ENCODE peak calls at places on chromosomes 5 and 9, in seven cellular contexts. T is RWPE1, M is AG09319, A is hepatocyte, J is A549, N is epithelial cell of esophagus, U is GM13977. F is an unnamed sample.

GRCh38 chr9:136552117-136552685 is 6.4 kb upstream of the NOTCH1 start:
- DNase-seq in T (no peak), M (peak), A (peak), J (no peak), N (peak), U (peak), F (no peak)

GRCh38 chr9:130860458-130861316 is 25.6 kb downstream of the ABL1 start:
- DNase-seq in T (peak), M (peak), A (peak), J (no peak), N (peak), U (no peak), F (no peak)

GRCh38 chr9:2755285-2755684 is 38.0 kb downstream of the KCNV2 start:
- DNase-seq in T (no peak), M (no peak), A (no peak), J (no peak), N (no peak), U (no peak), F (no peak)

GRCh38 chr5:6590581-6590980 is 42.3 kb downstream of the NSUN2 start:
- DNase-seq in T (no peak), M (no peak), A (no peak), J (no peak), N (no peak), U (no peak), F (no peak)

GRCh38 chr9:112029921-112030444 is 133.4 kb downstream of the UGCG start:
- DNase-seq in T (peak), M (no peak), A (peak), J (peak), N (peak), U (no peak), F (no peak)

GRCh38 chr9:97766092-97766491 is 69.0 kb upstream of the XPA start:
- DNase-seq in T (peak), M (no peak), A (no peak), J (no peak), N (peak), U (no peak), F (no peak)

GRCh38 chr5:123474238-123474637 is 37.7 kb upstream of the CSNK1G3 start:
- DNase-seq in T (no peak), M (no peak), A (no peak), J (no peak), N (no peak), U (no peak), F (no peak)

GRCh38 chr5:124210106-124210918 is 536.1 kb downstream of the ZNF608 start:
- DNase-seq in T (no peak), M (no peak), A (no peak), J (no peak), N (no peak), U (no peak), F (no peak)

GRCh38 chr9:129399301-129399990 is 221.4 kb upstream of the IER5L start:
- DNase-seq in T (no peak), M (no peak), A (no peak), J (no peak), N (no peak), U (no peak), F (no peak)

GRCh38 chr5:125190232-125191051 is 444.0 kb upstream of the ZNF608 start:
- DNase-seq in T (no peak), M (peak), A (peak), J (no peak), N (peak), U (no peak), F (no peak)

GRCh38 chr9:95581900-95582299 is 65.1 kb upstream of the PTCH1 start:
- DNase-seq in T (no peak), M (no peak), A (peak), J (no peak), N (no peak), U (no peak), F (no peak)

GRCh38 chr5:39240750-39241149 is 21.4 kb upstream of the FYB1 start:
- DNase-seq in T (no peak), M (no peak), A (no peak), J (no peak), N (no peak), U (no peak), F (no peak)

GRCh38 chr5:56585466-56585865 is 229.9 kb upstream of the MAP3K1 start:
- DNase-seq in T (peak), M (no peak), A (no peak), J (no peak), N (peak), U (no peak), F (no peak)

GRCh38 chr9:132628746-132629145 is 41.0 kb downstream of the DDX31 start:
- DNase-seq in T (no peak), M (no peak), A (no peak), J (no peak), N (no peak), U (no peak), F (no peak)

GRCh38 chr5:122311888-122312669 is at the start of gene SNCAIP:
- DNase-seq in T (peak), M (no peak), A (peak), J (peak), N (peak), U (peak), F (peak)

GRCh38 chr9:106218427-106218826 is 524.1 kb downstream of the TMEM38B start:
- DNase-seq in T (no peak), M (no peak), A (no peak), J (no peak), N (no peak), U (no peak), F (no peak)

GRCh38 chr5:78983601-78984000 is 1.5 kb downstream of the ARSB start:
- DNase-seq in T (no peak), M (no peak), A (no peak), J (no peak), N (no peak), U (peak), F (no peak)

GRCh38 chr9:111743275-111743674 is 51.5 kb downstream of the SHOC1 start:
- DNase-seq in T (peak), M (no peak), A (no peak), J (peak), N (peak), U (no peak), F (no peak)

GRCh38 chr5:171441246-171441791 is 21.9 kb downstream of the FGF18 start:
- DNase-seq in T (no peak), M (no peak), A (no peak), J (no peak), N (no peak), U (no peak), F (no peak)

GRCh38 chr9:135010363-135010860 is 77.1 kb upstream of the OLFM1 start:
- DNase-seq in T (no peak), M (no peak), A (no peak), J (no peak), N (no peak), U (no peak), F (no peak)

GRCh38 chr9:72464819-72465218 is 56.6 kb upstream of the TMC1 start:
- DNase-seq in T (no peak), M (no peak), A (no peak), J (no peak), N (no peak), U (no peak), F (no peak)

GRCh38 chr5:117594165-117594564 is 1019.5 kb upstream of the SEMA6A start:
- DNase-seq in T (no peak), M (peak), A (no peak), J (no peak), N (no peak), U (no peak), F (no peak)

GRCh38 chr9:108468364-108468763 is 387.4 kb downstream of the ACTL7B start:
- DNase-seq in T (no peak), M (no peak), A (no peak), J (peak), N (peak), U (peak), F (peak)

GRCh38 chr5:154603978-154604679 is 126.1 kb upstream of the HAND1 start:
- DNase-seq in T (no peak), M (no peak), A (peak), J (no peak), N (peak), U (no peak), F (peak)

GRCh38 chr5:126376443-126376842 is 46.8 kb upstream of the GRAMD2B start:
- DNase-seq in T (no peak), M (no peak), A (no peak), J (no peak), N (no peak), U (no peak), F (no peak)

GRCh38 chr9:83304686-83305085 is 233.5 kb downstream of the FRMD3 start:
- DNase-seq in T (no peak), M (peak), A (peak), J (no peak), N (no peak), U (no peak), F (no peak)

GRCh38 chr5:219492-219891 is 1.4 kb downstream of the SDHA start:
- DNase-seq in T (no peak), M (no peak), A (no peak), J (no peak), N (peak), U (no peak), F (no peak)

GRCh38 chr5:42992035-42992570 is 48.0 kb downstream of the ANXA2R start:
- DNase-seq in T (no peak), M (no peak), A (peak), J (peak), N (peak), U (peak), F (peak)

GRCh38 chr5:178210073-178210526 is 5.8 kb downstream of the HNRNPAB start:
- DNase-seq in T (no peak), M (no peak), A (no peak), J (no peak), N (no peak), U (no peak), F (no peak)

GRCh38 chr9:85876628-85877027 is 64.3 kb upstream of the NAA35 start:
- DNase-seq in T (no peak), M (no peak), A (peak), J (no peak), N (no peak), U (no peak), F (no peak)

GRCh38 chr5:53309653-53310052 is 170.8 kb upstream of the FST start:
- DNase-seq in T (no peak), M (no peak), A (no peak), J (no peak), N (no peak), U (no peak), F (no peak)

GRCh38 chr5:149152317-149152746 is 11.0 kb downstream of the ABLIM3 start:
- DNase-seq in T (no peak), M (no peak), A (peak), J (peak), N (no peak), U (no peak), F (no peak)

GRCh38 chr9:116282598-116282997 is 129.0 kb downstream of the PAPPA start:
- DNase-seq in T (no peak), M (no peak), A (no peak), J (no peak), N (no peak), U (no peak), F (no peak)

GRCh38 chr9:38068616-38068865 is 486 bp downstream of the SHB start:
- DNase-seq in T (no peak), M (no peak), A (peak), J (no peak), N (peak), U (peak), F (peak)

GRCh38 chr5:5658226-5658625 is 235.7 kb downstream of the ICE1 start:
- DNase-seq in T (peak), M (no peak), A (peak), J (no peak), N (peak), U (no peak), F (no peak)

GRCh38 chr5:473344-474192 is 30.6 kb downstream of the EXOC3 start:
- DNase-seq in T (peak), M (no peak), A (peak), J (peak), N (peak), U (peak), F (peak)

GRCh38 chr5:170315154-170315553 is 17.6 kb upstream of the LCP2 start:
- DNase-seq in T (no peak), M (no peak), A (peak), J (no peak), N (peak), U (no peak), F (peak)

GRCh38 chr9:112846528-112847488 is 43.9 kb downstream of the SLC46A2 start:
- DNase-seq in T (no peak), M (peak), A (no peak), J (no peak), N (no peak), U (no peak), F (no peak)

DNA sequence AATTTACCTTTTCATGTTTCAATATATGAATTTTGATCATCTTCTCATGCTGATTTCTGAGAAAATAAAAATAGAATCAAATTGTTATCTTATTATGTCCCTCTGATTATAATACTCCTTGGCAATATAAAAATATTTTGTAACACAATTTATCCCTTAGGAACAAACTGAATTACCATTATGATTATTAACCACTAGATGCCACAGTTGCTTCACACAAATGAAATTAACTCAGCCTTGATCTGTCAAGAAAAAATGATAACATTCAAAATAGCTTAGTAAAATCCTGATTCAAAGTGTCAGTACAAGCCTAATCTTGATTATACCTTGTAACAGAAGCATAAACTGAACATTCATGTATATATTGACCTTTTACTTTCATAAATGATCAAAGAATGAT is 4.8 kb upstream of the CHSY3 start:
- DNase-seq in T (no peak), M (no peak), A (no peak), J (no peak), N (peak), U (no peak), F (no peak)
- TF ChIP-seq CTCF in T (peak), M (peak), A (peak), J (peak), N (peak), U (no peak), F (no peak)

GRCh38 chr9:92293452-92294296 is at the start of gene IARS1:
- DNase-seq in T (peak), M (peak), A (peak), J (peak), N (peak), U (peak), F (peak)
- TF ChIP-seq CTCF in T (peak), M (peak), A (peak), J (peak), N (peak), U (peak), F (no peak)

GRCh38 chr5:10639846-10640368 is 76.0 kb downstream of the ANKRD33B start:
- DNase-seq in T (no peak), M (no peak), A (no peak), J (no peak), N (no peak), U (no peak), F (no peak)

GRCh38 chr5:10635861-10636350 is 72.0 kb downstream of the ANKRD33B start:
- DNase-seq in T (no peak), M (no peak), A (no peak), J (no peak), N (peak), U (peak), F (no peak)

GRCh38 chr5:10635257-10635860 is 71.5 kb downstream of the ANKRD33B start:
- DNase-seq in T (peak), M (no peak), A (no peak), J (no peak), N (peak), U (peak), F (no peak)

GRCh38 chr5:10636363-10637142 is 72.7 kb downstream of the ANKRD33B start:
- DNase-seq in T (no peak), M (no peak), A (no peak), J (no peak), N (no peak), U (no peak), F (no peak)

DNA sequence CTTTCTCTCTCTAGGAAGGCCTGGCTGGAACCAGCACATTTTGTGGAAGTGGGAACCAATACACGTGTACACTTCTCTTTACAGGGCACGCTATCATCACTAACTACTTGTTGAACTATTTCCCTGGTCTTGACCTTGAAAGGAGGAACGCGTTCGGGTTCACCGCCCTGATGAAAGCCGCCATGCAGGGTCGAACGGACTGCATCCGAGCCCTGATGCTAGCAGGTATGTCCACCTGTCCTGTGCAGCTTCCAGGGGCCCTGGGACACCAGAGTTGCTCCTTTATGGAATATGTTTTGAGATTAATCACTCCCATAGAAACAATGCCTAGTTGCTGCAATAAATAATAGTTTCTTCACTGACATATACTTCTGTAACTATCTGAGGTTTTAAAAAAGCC is 74.1 kb downstream of the ANKRD33B start:
- DNase-seq in T (no peak), M (no peak), A (no peak), J (no peak), N (no peak), U (no peak), F (no peak)
- TF ChIP-seq CTCF in T (no peak), M (no peak), A (no peak), J (no peak), N (no peak), U (no peak), F (no peak)

GRCh38 chr9:128257907-128258306 is 17.9 kb downstream of the GOLGA2 start:
- DNase-seq in T (no peak), M (no peak), A (no peak), J (no peak), N (no peak), U (no peak), F (no peak)
- TF ChIP-seq CTCF in T (no peak), M (no peak), A (no peak), J (no peak), N (no peak), U (no peak), F (no peak)

DNA sequence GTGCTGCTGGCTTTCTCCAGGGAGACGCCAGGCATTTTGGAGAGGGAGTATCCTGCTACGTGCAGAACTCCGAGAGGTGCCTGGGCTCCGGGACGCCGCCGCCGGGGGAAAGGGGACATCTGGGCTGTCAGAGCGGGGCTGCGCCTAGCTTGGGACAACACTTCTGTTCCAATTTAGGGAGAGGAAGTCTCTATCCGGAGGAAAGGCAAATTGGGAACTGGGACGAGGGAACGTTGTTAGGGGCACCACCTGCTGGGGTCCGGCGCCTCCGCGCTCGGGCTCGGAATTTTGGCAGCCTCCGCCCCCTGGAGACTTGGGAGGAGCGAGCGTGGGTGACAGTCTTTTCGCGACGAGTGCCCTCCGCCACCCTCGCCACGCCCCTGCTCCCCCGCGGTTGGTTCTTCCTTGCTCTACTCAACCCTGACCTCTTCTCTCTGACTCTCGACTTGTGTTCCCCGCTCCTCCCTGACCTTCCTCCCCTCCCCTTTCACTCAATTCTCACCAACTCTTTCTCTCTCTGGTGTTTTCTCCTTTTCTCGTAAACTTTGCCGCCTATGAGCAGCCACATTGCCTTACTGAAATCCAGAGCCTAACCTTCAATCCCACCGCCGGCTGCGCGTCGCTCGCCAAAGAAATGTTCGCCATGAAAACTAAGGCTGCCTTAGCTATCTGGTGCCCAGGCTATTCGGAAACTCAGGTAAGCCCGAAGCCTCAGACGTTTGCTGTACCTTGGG is 1.6 kb downstream of the TSLP start:
- DNase-seq in T (peak), M (no peak), A (peak), J (peak), N (peak), U (no peak), F (peak)
- TF ChIP-seq CTCF in T (peak), M (peak), A (no peak), J (no peak), N (peak), U (no peak), F (peak)

DNA sequence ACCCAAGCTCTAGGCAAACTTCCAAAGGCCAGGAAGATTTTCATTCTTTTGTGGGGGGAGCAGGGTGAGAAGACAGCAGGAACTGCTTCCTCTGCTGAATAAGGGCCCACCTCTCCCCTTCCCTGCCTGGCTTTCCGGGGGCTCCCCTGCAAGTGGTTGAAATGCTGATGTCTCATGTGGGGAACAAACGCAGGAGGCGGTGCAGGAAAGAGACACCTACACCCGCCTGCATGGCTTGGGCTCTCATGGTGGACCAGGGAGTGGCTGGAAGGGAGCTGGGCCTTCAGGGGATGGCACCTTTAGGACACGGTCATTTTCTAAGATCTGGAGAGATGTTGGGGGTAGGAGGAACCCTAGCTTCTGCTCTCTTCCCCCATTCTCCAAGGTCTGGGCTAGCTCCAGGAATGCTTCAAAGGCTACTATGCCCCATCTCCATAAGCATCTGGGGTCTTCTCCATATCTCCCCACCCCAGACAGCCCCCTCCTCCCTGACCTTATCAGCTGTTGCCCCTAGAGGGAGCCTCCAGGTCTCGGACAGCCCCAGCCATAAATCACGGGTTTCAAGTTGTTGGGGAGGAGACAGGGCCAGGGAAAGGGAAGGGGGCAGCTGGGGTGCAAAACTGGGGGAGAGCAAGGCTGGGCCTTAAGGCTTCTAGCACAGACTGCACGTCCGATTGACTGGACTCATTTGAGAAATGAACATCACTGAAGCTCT is 76.6 kb downstream of the PSD2 start:
- DNase-seq in T (no peak), M (no peak), A (no peak), J (no peak), N (no peak), U (no peak), F (peak)
- TF ChIP-seq CTCF in T (no peak), M (no peak), A (peak), J (no peak), N (no peak), U (no peak), F (peak)

DNA sequence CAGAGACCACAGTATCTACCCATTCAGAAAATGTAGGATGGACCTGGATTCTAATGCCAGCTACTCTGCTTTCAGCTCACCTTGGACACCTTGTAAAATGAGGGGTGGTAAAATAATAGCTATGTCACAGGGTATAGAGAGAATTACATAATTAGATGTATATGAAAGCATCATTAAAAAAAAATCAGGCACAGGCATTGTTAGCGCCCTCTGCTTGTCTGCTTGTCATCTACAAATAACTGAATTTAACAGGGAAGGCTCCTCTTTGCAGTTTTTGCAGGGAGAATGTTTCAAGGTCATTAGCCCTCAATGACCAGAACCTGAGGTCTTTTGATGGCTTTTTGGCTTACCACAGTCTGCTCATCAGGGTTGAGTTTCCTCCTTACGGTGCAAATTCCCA is 58.0 kb downstream of the GPR21 start:
- DNase-seq in T (no peak), M (no peak), A (no peak), J (no peak), N (no peak), U (no peak), F (no peak)
- TF ChIP-seq CTCF in T (no peak), M (no peak), A (no peak), J (peak), N (peak), U (peak), F (no peak)

GRCh38 chr9:35906923-35907699 is 1.1 kb downstream of the HRCT1 start:
- DNase-seq in T (peak), M (peak), A (peak), J (no peak), N (peak), U (no peak), F (no peak)
- TF ChIP-seq CTCF in T (no peak), M (no peak), A (no peak), J (no peak), N (no peak), U (no peak), F (no peak)

F was measured in nephron progenitor cell.